ENCODE peak calls at places on chromosome 1, in seven cellular contexts. T is AG04450, N is PC-3, A is dorsolateral prefrontal cortex, W is mesendoderm, D is left lung, E is iPS DF 6.9. Q is an unnamed sample.

GRCh38 chr1:48784301-48784700 is 7.6 kb upstream of the BEND5 start:
- DNase-seq in N (no peak), A (no peak), D (no peak), W (no peak), T (no peak), E (no peak), Q (no peak)

GRCh38 chr1:227942716-227943261 is 4.9 kb downstream of the WNT9A start:
- DNase-seq in E (no peak), A (no peak), D (no peak), N (no peak), T (no peak), W (no peak), Q (no peak)

GRCh38 chr1:11193376-11193775 is 4.2 kb downstream of the ANGPTL7 start:
- DNase-seq in T (no peak), E (no peak), W (no peak), N (no peak), A (no peak), D (no peak), Q (no peak)

GRCh38 chr1:92485374-92486250 is 1.1 kb downstream of the GFI1 start:
- DNase-seq in D (peak; percentile 69), N (no peak), T (no peak), A (no peak), W (peak; percentile 75), E (no peak), Q (no peak)

GRCh38 chr1:88407248-88407647 is 276.8 kb upstream of the PKN2 start:
- DNase-seq in T (no peak), W (no peak), N (no peak), D (no peak), A (no peak), E (no peak), Q (no peak)

GRCh38 chr1:47650205-47650604 is 212.4 kb downstream of the FOXD2 start:
- DNase-seq in A (no peak), D (peak; percentile 82), E (no peak), W (peak; percentile 22), N (peak; percentile 99), T (peak; percentile 66), Q (no peak)

GRCh38 chr1:86775395-86775794 is 71.0 kb downstream of the SH3GLB1 start:
- DNase-seq in W (peak; percentile 75), E (no peak), D (no peak), N (no peak), T (no peak), A (no peak), Q (peak; percentile 90)

GRCh38 chr1:117205368-117205767 is 5.4 kb downstream of the VTCN1 start:
- DNase-seq in W (no peak), D (no peak), T (no peak), A (no peak), N (no peak), E (no peak), Q (peak; percentile 32)

GRCh38 chr1:172588296-172589291 is 55.6 kb downstream of the SUCO start:
- DNase-seq in N (peak; percentile 100), A (no peak), W (no peak), T (peak; percentile 59), D (no peak), E (no peak), Q (peak; percentile 83)

GRCh38 chr1:52695627-52696026 is 2.5 kb downstream of the COA7 start:
- DNase-seq in W (no peak), D (no peak), T (no peak), N (no peak), E (no peak), A (no peak), Q (no peak)

GRCh38 chr1:151547119-151547899 is 7.2 kb downstream of the TUFT1 start:
- DNase-seq in A (no peak), D (peak; percentile 64), T (peak; percentile 88), W (peak; percentile 99), N (peak; percentile 99), E (no peak), Q (peak; percentile 98)

GRCh38 chr1:107491582-107491981 is 350.7 kb downstream of the NTNG1 start:
- DNase-seq in W (no peak), E (no peak), A (no peak), D (no peak), T (no peak), N (no peak), Q (no peak)
- H3K27ac ChIP-seq in W (no peak overlapping the region), E (no peak overlapping the region), A (no peak overlapping the region), D (no peak overlapping the region), T (no peak overlapping the region), N (no peak overlapping the region), Q (no peak overlapping the region)

GRCh38 chr1:78275906-78276690 is 214.7 kb upstream of the PTGFR start:
- DNase-seq in D (no peak), W (no peak), N (no peak), A (no peak), E (no peak), T (no peak), Q (no peak)
- H3K27ac ChIP-seq in D (no peak overlapping the region), W (no peak overlapping the region), N (no peak overlapping the region), A (no peak overlapping the region), E (no peak overlapping the region), T (peak overlapping the region; percentile 40), Q (no peak overlapping the region)

GRCh38 chr1:4166711-4167110 is 266.6 kb upstream of the C1orf174 start:
- DNase-seq in T (no peak), N (no peak), D (no peak), E (no peak), A (no peak), W (no peak), Q (no peak)
- H3K27ac ChIP-seq in T (no peak overlapping the region), N (no peak overlapping the region), D (no peak overlapping the region), E (no peak overlapping the region), A (no peak overlapping the region), W (no peak overlapping the region), Q (no peak overlapping the region)

DNA sequence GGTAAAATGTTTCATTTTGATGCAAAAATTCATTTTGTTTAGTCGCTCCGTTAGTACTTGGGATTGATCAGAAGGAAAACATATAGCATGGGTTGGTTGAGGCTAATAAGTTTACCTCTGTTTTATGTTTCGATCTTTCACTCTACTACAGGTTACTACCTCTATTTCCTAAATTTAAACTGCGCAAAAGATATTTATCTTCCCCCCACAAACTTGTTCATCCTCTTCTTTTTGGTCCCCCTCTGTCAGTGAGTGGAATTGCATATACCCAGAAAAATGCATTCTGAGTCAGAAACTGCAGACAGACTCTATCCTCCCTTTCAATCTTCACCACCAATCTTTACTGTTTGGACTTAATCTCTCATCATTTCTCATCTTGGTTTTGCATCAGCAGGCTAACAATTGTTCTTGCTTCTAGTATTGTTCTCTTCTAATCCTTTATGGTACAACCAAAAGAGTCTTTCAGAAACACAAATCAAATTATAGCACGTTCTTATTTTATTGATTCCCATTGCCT is 316.0 kb upstream of the ADGRL4 start:
- DNase-seq in T (no peak), D (no peak), E (no peak), A (no peak), W (no peak), N (peak; percentile 24), Q (peak; percentile 10)
- H3K27ac ChIP-seq in T (peak overlapping the region; percentile 55), D (no peak overlapping the region), E (no peak overlapping the region), A (no peak overlapping the region), W (no peak overlapping the region), N (peak overlapping the region; percentile 75), Q (no peak overlapping the region)

DNA sequence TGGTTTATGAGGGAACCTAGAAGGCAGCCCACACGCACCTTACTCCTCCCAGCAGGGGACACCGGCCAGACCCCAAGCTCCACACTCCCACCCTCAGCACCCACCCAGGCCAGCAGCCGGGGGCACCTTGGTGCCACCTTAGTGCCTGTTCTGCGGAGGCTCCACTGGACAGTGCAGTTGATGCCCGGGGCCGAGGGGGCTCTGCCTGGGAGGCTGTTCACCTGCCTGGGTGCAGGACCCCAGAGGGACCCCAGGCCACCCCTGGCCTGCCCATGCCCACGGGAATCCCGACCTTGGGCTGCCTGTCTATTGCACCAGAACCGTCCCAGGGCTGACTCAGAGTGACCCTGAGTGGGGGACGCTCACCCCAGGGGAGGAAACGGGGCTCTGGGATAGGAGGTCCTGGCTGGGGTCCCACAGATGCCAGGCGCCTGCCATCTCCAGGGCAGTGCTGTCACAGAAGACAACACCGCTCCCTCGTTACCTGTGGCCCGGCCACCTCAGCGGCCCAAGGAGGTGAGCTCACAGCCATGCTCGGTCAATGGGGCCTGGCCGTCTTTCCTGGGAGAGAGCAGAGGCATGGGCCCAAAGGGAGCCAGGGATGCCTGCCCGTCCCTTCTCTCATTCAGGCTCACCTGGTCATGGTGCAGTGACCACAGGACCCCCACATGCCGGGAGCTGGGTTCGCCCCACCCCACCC is 696 bp downstream of the SCNN1D start:
- DNase-seq in A (no peak), D (no peak), E (no peak), T (no peak), W (no peak), N (no peak), Q (no peak)
- H3K27ac ChIP-seq in A (no peak overlapping the region), D (no peak overlapping the region), E (no peak overlapping the region), T (no peak overlapping the region), W (no peak overlapping the region), N (peak overlapping the region; percentile 82), Q (no peak overlapping the region)

GRCh38 chr1:33348194-33348593 is 27.3 kb upstream of the A3GALT2 start:
- DNase-seq in E (no peak), D (no peak), N (peak; percentile 28), T (no peak), W (peak; percentile 37), A (no peak), Q (no peak)

GRCh38 chr1:33349081-33349759 is 28.3 kb upstream of the A3GALT2 start:
- DNase-seq in T (no peak), A (no peak), E (no peak), W (no peak), D (peak; percentile 59), N (peak; percentile 28), Q (peak; percentile 43)

GRCh38 chr1:33346921-33347649 is 26.2 kb upstream of the A3GALT2 start:
- DNase-seq in W (peak; percentile 78), N (peak; percentile 94), D (no peak), T (no peak), E (no peak), A (no peak), Q (peak; percentile 15)

GRCh38 chr1:33348676-33349080 is 27.8 kb upstream of the A3GALT2 start:
- DNase-seq in A (no peak), E (no peak), T (no peak), N (no peak), D (no peak), W (no peak), Q (no peak)

GRCh38 chr1:33347650-33347992 is 26.7 kb upstream of the A3GALT2 start:
- DNase-seq in N (peak; percentile 34), T (no peak), A (no peak), E (no peak), D (no peak), W (no peak), Q (no peak)
- H3K27ac ChIP-seq in N (peak overlapping the region; percentile 94), T (peak overlapping the region; percentile 86), A (peak overlapping the region; percentile 98), E (no peak overlapping the region), D (peak overlapping the region; percentile 96), W (no peak overlapping the region), Q (peak overlapping the region; percentile 39)

GRCh38 chr1:37846634-37847339 is 12.6 kb downstream of the MTF1 start:
- DNase-seq in T (no peak), N (no peak), E (no peak), A (no peak), W (no peak), D (no peak), Q (no peak)
- H3K27ac ChIP-seq in T (no peak overlapping the region), N (no peak overlapping the region), E (no peak overlapping the region), A (no peak overlapping the region), W (no peak overlapping the region), D (no peak overlapping the region), Q (no peak overlapping the region)

GRCh38 chr1:3074297-3074741 is 5.3 kb downstream of the PRDM16 start:
- DNase-seq in N (no peak), W (peak; percentile 37), T (no peak), D (peak; percentile 71), A (no peak), E (no peak), Q (no peak)
- H3K27ac ChIP-seq in N (no peak overlapping the region), W (no peak overlapping the region), T (no peak overlapping the region), D (peak overlapping the region; percentile 83), A (peak overlapping the region; percentile 65), E (no peak overlapping the region), Q (no peak overlapping the region)